ENCODE peak calls at places on chromosomes 4 and X, in seven cellular contexts. T is dorsolateral prefrontal cortex; K is activated CD4-positive, alpha-beta T cell treated with anti-CD3 and anti-CD28 coated beads, Interleukin-2, amount 50 U/mL, for 1 hour; A is PC-3; Z is HS-5; U is astrocyte of the hippocampus; L is stimulated activated effector memory CD8-positive, alpha-beta T cell treated with anti-CD3 and anti-CD28 coated beads, Interleukin-12 subunit alpha, Interleukin-12 subunit beta, amount 100 ng/mL, for 72 hours. Y is an unnamed sample.
A peak's percentile ranks its signal among the peaks of the same experiment; 100 is the strongest.

GRCh38 chr4:76969493-76969892 is 19.9 kb downstream of the SEPTIN11 start:
- DNase-seq in T (no peak), K (no peak), A (no peak), Z (no peak), U (no peak), L (no peak), Y (no peak)

GRCh38 chr4:112119358-112119783 is 25.9 kb upstream of the FAM241A start:
- DNase-seq in T (no peak), K (no peak), A (no peak), Z (no peak), U (no peak), L (peak; percentile 70), Y (no peak)

GRCh38 chr4:10747186-10747585 is 62.6 kb upstream of the CLNK start:
- DNase-seq in T (no peak), K (no peak), A (no peak), Z (no peak), U (no peak), L (no peak), Y (no peak)

GRCh38 chr4:176185068-176185467 is 10.3 kb downstream of the SPATA4 start:
- DNase-seq in T (no peak), K (no peak), A (peak; percentile 44), Z (no peak), U (peak; percentile 9), L (no peak), Y (no peak)

GRCh38 chr4:26263165-26263564 is 57.6 kb upstream of the RBPJ start:
- DNase-seq in T (no peak), K (no peak), A (peak; percentile 52), Z (no peak), U (no peak), L (no peak), Y (no peak)

GRCh38 chr4:6644792-6645530 is 4.5 kb downstream of the MRFAP1 start:
- DNase-seq in T (no peak), K (no peak), A (no peak), Z (no peak), U (no peak), L (no peak), Y (no peak)

GRCh38 chr4:1198070-1198844 is 25.9 kb upstream of the SPON2 start:
- DNase-seq in T (peak; percentile 26), K (no peak), A (no peak), Z (no peak), U (no peak), L (no peak), Y (no peak)

GRCh38 chr4:84286048-84286447 is 213.0 kb downstream of the NKX6-1 start:
- DNase-seq in T (no peak), K (no peak), A (no peak), Z (no peak), U (no peak), L (no peak), Y (no peak)

GRCh38 chr4:153448003-153448731 is 18.0 kb upstream of the TMEM131L start:
- DNase-seq in T (no peak), K (no peak), A (no peak), Z (no peak), U (peak; percentile 36), L (no peak), Y (no peak)

GRCh38 chr4:182872886-182873285 is 44.3 kb downstream of the DCTD start:
- DNase-seq in T (no peak), K (no peak), A (no peak), Z (no peak), U (no peak), L (no peak), Y (no peak)

GRCh38 chr4:52752921-52753320 is 1.7 kb upstream of the ERVMER34-1 start:
- DNase-seq in T (no peak), K (no peak), A (no peak), Z (no peak), U (peak; percentile 3), L (no peak), Y (no peak)

GRCh38 chrX:21943460-21944135 is 3.1 kb downstream of the SMS start:
- DNase-seq in T (no peak), K (no peak), A (peak; percentile 83), Z (peak; percentile 77), U (peak; percentile 75), L (no peak), Y (no peak)

GRCh38 chr4:8917868-8918783 is 46.5 kb upstream of the HMX1 start:
- DNase-seq in T (peak; percentile 86), K (peak; percentile 62), A (peak; percentile 72), Z (no peak), U (peak; percentile 79), L (peak; percentile 85), Y (peak; percentile 23)

GRCh38 chrX:24371391-24371972 is 11.0 kb downstream of the SUPT20HL1 start:
- DNase-seq in T (no peak), K (peak; percentile 47), A (peak; percentile 59), Z (no peak), U (peak; percentile 75), L (peak; percentile 61), Y (peak; percentile 30)

Y was measured in naive thymus-derived CD4-positive, alpha-beta T cell.